ENCODE peak calls at places on chromosome 16, in four cellular contexts. One of them, this sample, is unnamed.

GRCh38 chr16:23827245-23827543 is 8.6 kb upstream of the PRKCB start:
- ATAC-seq in CD4-positive, alpha-beta T cell: peak
- ATAC-seq in aorta: no peak
- ATAC-seq in RWPE2: no peak
- ATAC-seq in this sample: peak

GRCh38 chr16:24845726-24846547 is at the start of gene SLC5A11:
- ATAC-seq in CD4-positive, alpha-beta T cell: no peak
- ATAC-seq in aorta: no peak
- ATAC-seq in RWPE2: no peak
- ATAC-seq in this sample: no peak

GRCh38 chr16:57949013-57949412 is 21.9 kb downstream of the CNGB1 start:
- ATAC-seq in CD4-positive, alpha-beta T cell: no peak
- ATAC-seq in aorta: no peak
- ATAC-seq in RWPE2: no peak
- ATAC-seq in this sample: no peak

GRCh38 chr16:81198635-81199034 is 39.9 kb upstream of the BCO1 start:
- ATAC-seq in CD4-positive, alpha-beta T cell: no peak
- ATAC-seq in aorta: no peak
- ATAC-seq in RWPE2: peak
- ATAC-seq in this sample: no peak

GRCh38 chr16:20566864-20567263 is 9.3 kb downstream of the ACSM2B start:
- ATAC-seq in CD4-positive, alpha-beta T cell: no peak
- ATAC-seq in aorta: no peak
- ATAC-seq in RWPE2: no peak
- ATAC-seq in this sample: no peak

GRCh38 chr16:85936761-85937343 is 37.9 kb downstream of the IRF8 start:
- ATAC-seq in CD4-positive, alpha-beta T cell: no peak
- ATAC-seq in aorta: no peak
- ATAC-seq in RWPE2: no peak
- ATAC-seq in this sample: peak

GRCh38 chr16:4564661-4565267 is 8.6 kb downstream of the C16orf96 start:
- ATAC-seq in CD4-positive, alpha-beta T cell: no peak
- ATAC-seq in aorta: no peak
- ATAC-seq in RWPE2: no peak
- ATAC-seq in this sample: no peak

GRCh38 chr16:89357460-89357859 is 132.9 kb downstream of the ANKRD11 start:
- ATAC-seq in CD4-positive, alpha-beta T cell: no peak
- ATAC-seq in aorta: peak
- ATAC-seq in RWPE2: no peak
- ATAC-seq in this sample: no peak

GRCh38 chr16:61344791-61345190 is 691.4 kb downstream of the CDH8 start:
- ATAC-seq in CD4-positive, alpha-beta T cell: no peak
- ATAC-seq in aorta: no peak
- ATAC-seq in RWPE2: no peak
- ATAC-seq in this sample: no peak

GRCh38 chr16:1474471-1474795 is 395 bp downstream of the CLCN7 start:
- ATAC-seq in CD4-positive, alpha-beta T cell: no peak
- ATAC-seq in aorta: peak
- ATAC-seq in RWPE2: no peak
- ATAC-seq in this sample: no peak

GRCh38 chr16:89668790-89669158 is 11.1 kb downstream of the SPATA33 start:
- ATAC-seq in CD4-positive, alpha-beta T cell: no peak
- ATAC-seq in aorta: no peak
- ATAC-seq in RWPE2: no peak
- ATAC-seq in this sample: no peak

GRCh38 chr16:57736419-57737281 is 1.1 kb downstream of the KATNB1 start:
- ATAC-seq in CD4-positive, alpha-beta T cell: peak
- ATAC-seq in aorta: no peak
- ATAC-seq in RWPE2: peak
- ATAC-seq in this sample: no peak

GRCh38 chr16:77190478-77191258 is at the start of gene MON1B:
- ATAC-seq in CD4-positive, alpha-beta T cell: peak
- ATAC-seq in aorta: peak
- ATAC-seq in RWPE2: peak
- ATAC-seq in this sample: peak

GRCh38 chr16:22206013-22206846 is at the start of gene EEF2K:
- ATAC-seq in CD4-positive, alpha-beta T cell: peak
- ATAC-seq in aorta: peak
- ATAC-seq in RWPE2: peak
- ATAC-seq in this sample: peak

GRCh38 chr16:86549893-86550190 is 5.2 kb downstream of the MTHFSD start:
- ATAC-seq in CD4-positive, alpha-beta T cell: no peak
- ATAC-seq in aorta: no peak
- ATAC-seq in RWPE2: no peak
- ATAC-seq in this sample: no peak

GRCh38 chr16:64933890-64934289 is 188.0 kb downstream of the CDH11 start:
- ATAC-seq in CD4-positive, alpha-beta T cell: no peak
- ATAC-seq in aorta: no peak
- ATAC-seq in RWPE2: no peak
- ATAC-seq in this sample: no peak

GRCh38 chr16:31877876-31878642 is 4.5 kb downstream of the ZNF267 start:
- ATAC-seq in CD4-positive, alpha-beta T cell: no peak
- ATAC-seq in aorta: no peak
- ATAC-seq in RWPE2: no peak
- ATAC-seq in this sample: peak

GRCh38 chr16:84565669-84566495 is 52.0 kb downstream of the COTL1 start:
- ATAC-seq in CD4-positive, alpha-beta T cell: no peak
- ATAC-seq in aorta: no peak
- ATAC-seq in RWPE2: no peak
- ATAC-seq in this sample: no peak

GRCh38 chr16:11218324-11218962 is 37.6 kb downstream of the SOCS1 start:
- ATAC-seq in CD4-positive, alpha-beta T cell: no peak
- ATAC-seq in aorta: no peak
- ATAC-seq in RWPE2: no peak
- ATAC-seq in this sample: no peak

GRCh38 chr16:49834496-49835009 is 21.4 kb downstream of the ZNF423 start:
- ATAC-seq in CD4-positive, alpha-beta T cell: no peak
- ATAC-seq in aorta: peak
- ATAC-seq in RWPE2: no peak
- ATAC-seq in this sample: no peak

GRCh38 chr16:47046726-47047602 is 73.5 kb upstream of the DNAJA2 start:
- ATAC-seq in CD4-positive, alpha-beta T cell: no peak
- ATAC-seq in aorta: no peak
- ATAC-seq in RWPE2: no peak
- ATAC-seq in this sample: no peak

GRCh38 chr16:80051040-80051439 is 450.5 kb upstream of the MAF start:
- ATAC-seq in CD4-positive, alpha-beta T cell: no peak
- ATAC-seq in aorta: no peak
- ATAC-seq in RWPE2: no peak
- ATAC-seq in this sample: no peak

GRCh38 chr16:48430890-48431289 is 45.7 kb upstream of the SIAH1 start:
- ATAC-seq in CD4-positive, alpha-beta T cell: no peak
- ATAC-seq in aorta: no peak
- ATAC-seq in RWPE2: no peak
- ATAC-seq in this sample: no peak

GRCh38 chr16:87878704-87879103 is 9.4 kb upstream of the SLC7A5 start:
- ATAC-seq in CD4-positive, alpha-beta T cell: no peak
- ATAC-seq in aorta: no peak
- ATAC-seq in RWPE2: no peak
- ATAC-seq in this sample: no peak

GRCh38 chr16:4344659-4345438 is 6.3 kb downstream of the PAM16 start:
- ATAC-seq in CD4-positive, alpha-beta T cell: no peak
- ATAC-seq in aorta: no peak
- ATAC-seq in RWPE2: peak
- ATAC-seq in this sample: no peak

GRCh38 chr16:66596986-66597848 is 7.3 kb upstream of the CMTM3 start:
- ATAC-seq in CD4-positive, alpha-beta T cell: no peak
- ATAC-seq in aorta: no peak
- ATAC-seq in RWPE2: no peak
- ATAC-seq in this sample: peak

GRCh38 chr16:74297296-74297665 is 667 bp downstream of the PSMD7 start:
- ATAC-seq in CD4-positive, alpha-beta T cell: no peak
- ATAC-seq in aorta: peak
- ATAC-seq in RWPE2: peak
- ATAC-seq in this sample: peak

GRCh38 chr16:3938471-3938842 is 57.9 kb upstream of the CREBBP start:
- ATAC-seq in CD4-positive, alpha-beta T cell: peak
- ATAC-seq in aorta: peak
- ATAC-seq in RWPE2: peak
- ATAC-seq in this sample: no peak